ENCODE peak calls at places on chromosomes 3 and 15, in ten cellular contexts. One of them, this sample, is unnamed.

GRCh38 chr3:10552631-10552943 is 47.2 kb upstream of the ATP2B2 start:
- DNase-seq in transverse colon: no peak
- DNase-seq in breast epithelium: peak; percentile 31
- DNase-seq in tibial artery: no peak
- DNase-seq in left ventricle myocardium inferior: no peak
- DNase-seq in kidney: no peak
- DNase-seq in endodermal cell: peak; percentile 25
- DNase-seq in IMR-90: no peak
- DNase-seq in ovary: no peak
- DNase-seq in heart left ventricle: no peak
- DNase-seq in this sample: no peak

GRCh38 chr3:43726511-43726910 is 35.8 kb downstream of the ABHD5 start:
- DNase-seq in ovary: no peak
- DNase-seq in kidney: no peak
- DNase-seq in breast epithelium: no peak
- DNase-seq in tibial artery: no peak
- DNase-seq in heart left ventricle: no peak
- DNase-seq in IMR-90: peak; percentile 68
- DNase-seq in endodermal cell: no peak
- DNase-seq in transverse colon: no peak
- DNase-seq in left ventricle myocardium inferior: no peak
- DNase-seq in this sample: no peak

GRCh38 chr15:87155771-87156170 is 1076.1 kb downstream of the AGBL1 start:
- DNase-seq in left ventricle myocardium inferior: no peak
- DNase-seq in ovary: no peak
- DNase-seq in IMR-90: no peak
- DNase-seq in endodermal cell: no peak
- DNase-seq in tibial artery: no peak
- DNase-seq in transverse colon: no peak
- DNase-seq in breast epithelium: no peak
- DNase-seq in kidney: no peak
- DNase-seq in heart left ventricle: no peak
- DNase-seq in this sample: no peak

GRCh38 chr15:68439506-68439905 is 7.5 kb upstream of the ITGA11 start:
- DNase-seq in breast epithelium: no peak
- DNase-seq in left ventricle myocardium inferior: no peak
- DNase-seq in kidney: peak; percentile 25
- DNase-seq in heart left ventricle: no peak
- DNase-seq in transverse colon: no peak
- DNase-seq in tibial artery: peak; percentile 19
- DNase-seq in ovary: no peak
- DNase-seq in IMR-90: no peak
- DNase-seq in endodermal cell: peak; percentile 21
- DNase-seq in this sample: peak; percentile 44

GRCh38 chr3:129326138-129326537 is 47.5 kb downstream of the HMCES start:
- DNase-seq in tibial artery: no peak
- DNase-seq in breast epithelium: no peak
- DNase-seq in ovary: no peak
- DNase-seq in endodermal cell: peak; percentile 38
- DNase-seq in heart left ventricle: no peak
- DNase-seq in left ventricle myocardium inferior: no peak
- DNase-seq in transverse colon: no peak
- DNase-seq in IMR-90: no peak
- DNase-seq in kidney: peak; percentile 44
- DNase-seq in this sample: no peak

GRCh38 chr3:58419782-58420512 is 13.7 kb downstream of the PDHB start:
- DNase-seq in transverse colon: peak; percentile 70
- DNase-seq in IMR-90: peak; percentile 72
- DNase-seq in heart left ventricle: peak; percentile 68
- DNase-seq in kidney: no peak
- DNase-seq in endodermal cell: no peak
- DNase-seq in left ventricle myocardium inferior: peak; percentile 54
- DNase-seq in tibial artery: peak; percentile 80
- DNase-seq in breast epithelium: no peak
- DNase-seq in ovary: no peak
- DNase-seq in this sample: no peak

GRCh38 chr3:177831361-177831760 is 634.1 kb upstream of the TBL1XR1 start:
- DNase-seq in tibial artery: no peak
- DNase-seq in kidney: no peak
- DNase-seq in ovary: no peak
- DNase-seq in heart left ventricle: no peak
- DNase-seq in endodermal cell: no peak
- DNase-seq in transverse colon: no peak
- DNase-seq in breast epithelium: no peak
- DNase-seq in left ventricle myocardium inferior: no peak
- DNase-seq in IMR-90: no peak
- DNase-seq in this sample: no peak

GRCh38 chr3:127003175-127003555 is 20.2 kb downstream of the PLXNA1 start:
- DNase-seq in transverse colon: no peak
- DNase-seq in tibial artery: no peak
- DNase-seq in left ventricle myocardium inferior: no peak
- DNase-seq in kidney: no peak
- DNase-seq in IMR-90: no peak
- DNase-seq in endodermal cell: no peak
- DNase-seq in heart left ventricle: no peak
- DNase-seq in ovary: no peak
- DNase-seq in breast epithelium: no peak
- DNase-seq in this sample: no peak

GRCh38 chr15:96234109-96234892 is 96.2 kb upstream of the NR2F2 start:
- DNase-seq in endodermal cell: no peak
- DNase-seq in heart left ventricle: no peak
- DNase-seq in transverse colon: no peak
- DNase-seq in tibial artery: no peak
- DNase-seq in IMR-90: peak; percentile 51
- DNase-seq in left ventricle myocardium inferior: no peak
- DNase-seq in ovary: no peak
- DNase-seq in breast epithelium: no peak
- DNase-seq in kidney: no peak
- DNase-seq in this sample: no peak

GRCh38 chr15:63277044-63277892 is at the start of gene APH1B:
- DNase-seq in endodermal cell: peak; percentile 92
- DNase-seq in kidney: peak; percentile 96
- DNase-seq in ovary: peak; percentile 90
- DNase-seq in tibial artery: peak; percentile 91
- DNase-seq in transverse colon: peak; percentile 90
- DNase-seq in IMR-90: peak; percentile 48
- DNase-seq in left ventricle myocardium inferior: peak; percentile 89
- DNase-seq in breast epithelium: peak; percentile 79
- DNase-seq in heart left ventricle: peak; percentile 88
- DNase-seq in this sample: peak; percentile 82

GRCh38 chr3:195582947-195583346 is 793 bp downstream of the APOD start:
- DNase-seq in breast epithelium: no peak
- DNase-seq in left ventricle myocardium inferior: no peak
- DNase-seq in kidney: no peak
- DNase-seq in heart left ventricle: no peak
- DNase-seq in IMR-90: no peak
- DNase-seq in tibial artery: no peak
- DNase-seq in endodermal cell: peak; percentile 77
- DNase-seq in ovary: no peak
- DNase-seq in transverse colon: no peak
- DNase-seq in this sample: no peak

GRCh38 chr3:129651316-129652202 is 45.1 kb upstream of the PLXND1 start:
- DNase-seq in endodermal cell: peak; percentile 78
- DNase-seq in ovary: peak; percentile 51
- DNase-seq in breast epithelium: no peak
- DNase-seq in left ventricle myocardium inferior: no peak
- DNase-seq in transverse colon: no peak
- DNase-seq in tibial artery: no peak
- DNase-seq in heart left ventricle: peak; percentile 32
- DNase-seq in IMR-90: peak; percentile 78
- DNase-seq in kidney: no peak
- DNase-seq in this sample: peak; percentile 86

GRCh38 chr3:13277860-13278531 is 142.1 kb downstream of the NUP210 start:
- DNase-seq in transverse colon: no peak
- DNase-seq in left ventricle myocardium inferior: no peak
- DNase-seq in kidney: no peak
- DNase-seq in heart left ventricle: no peak
- DNase-seq in endodermal cell: no peak
- DNase-seq in breast epithelium: no peak
- DNase-seq in ovary: no peak
- DNase-seq in IMR-90: peak; percentile 4
- DNase-seq in tibial artery: peak; percentile 63
- DNase-seq in this sample: peak; percentile 30

GRCh38 chr3:197356275-197356674 is 57.9 kb upstream of the DLG1 start:
- DNase-seq in transverse colon: peak; percentile 25
- DNase-seq in breast epithelium: no peak
- DNase-seq in tibial artery: no peak
- DNase-seq in heart left ventricle: peak; percentile 81
- DNase-seq in endodermal cell: no peak
- DNase-seq in IMR-90: no peak
- DNase-seq in kidney: no peak
- DNase-seq in left ventricle myocardium inferior: peak; percentile 66
- DNase-seq in ovary: no peak
- DNase-seq in this sample: no peak

GRCh38 chr15:76340198-76340801 is 3.7 kb downstream of the ISL2 start:
- DNase-seq in tibial artery: peak; percentile 68
- DNase-seq in kidney: peak; percentile 72
- DNase-seq in transverse colon: peak; percentile 28
- DNase-seq in heart left ventricle: no peak
- DNase-seq in breast epithelium: no peak
- DNase-seq in ovary: no peak
- DNase-seq in IMR-90: no peak
- DNase-seq in endodermal cell: peak; percentile 76
- DNase-seq in left ventricle myocardium inferior: no peak
- DNase-seq in this sample: no peak

GRCh38 chr3:16801698-16802097 is 83.1 kb upstream of the PLCL2 start:
- DNase-seq in left ventricle myocardium inferior: no peak
- DNase-seq in kidney: no peak
- DNase-seq in ovary: no peak
- DNase-seq in heart left ventricle: no peak
- DNase-seq in endodermal cell: no peak
- DNase-seq in transverse colon: no peak
- DNase-seq in breast epithelium: no peak
- DNase-seq in IMR-90: peak; percentile 1
- DNase-seq in tibial artery: no peak
- DNase-seq in this sample: no peak

GRCh38 chr15:92667291-92667904 is 11.8 kb upstream of the FAM174B start:
- DNase-seq in left ventricle myocardium inferior: no peak
- DNase-seq in heart left ventricle: no peak
- DNase-seq in kidney: no peak
- DNase-seq in tibial artery: no peak
- DNase-seq in transverse colon: no peak
- DNase-seq in IMR-90: no peak
- DNase-seq in endodermal cell: peak; percentile 72
- DNase-seq in ovary: peak; percentile 44
- DNase-seq in breast epithelium: no peak
- DNase-seq in this sample: no peak

GRCh38 chr3:88113311-88114162 is 36.2 kb upstream of the C3orf38 start:
- DNase-seq in heart left ventricle: no peak
- DNase-seq in breast epithelium: no peak
- DNase-seq in kidney: no peak
- DNase-seq in IMR-90: peak; percentile 70
- DNase-seq in transverse colon: peak; percentile 53
- DNase-seq in left ventricle myocardium inferior: no peak
- DNase-seq in ovary: peak; percentile 20
- DNase-seq in endodermal cell: peak; percentile 84
- DNase-seq in tibial artery: no peak
- DNase-seq in this sample: no peak

GRCh38 chr15:81155375-81156218 is 21.5 kb downstream of the CFAP161 start:
- DNase-seq in kidney: no peak
- DNase-seq in tibial artery: no peak
- DNase-seq in endodermal cell: peak; percentile 61
- DNase-seq in IMR-90: peak; percentile 77
- DNase-seq in left ventricle myocardium inferior: no peak
- DNase-seq in transverse colon: peak; percentile 13
- DNase-seq in breast epithelium: no peak
- DNase-seq in ovary: peak; percentile 27
- DNase-seq in heart left ventricle: no peak
- DNase-seq in this sample: no peak

GRCh38 chr3:468172-468571 is 271.6 kb downstream of the CHL1 start:
- DNase-seq in heart left ventricle: no peak
- DNase-seq in left ventricle myocardium inferior: no peak
- DNase-seq in ovary: no peak
- DNase-seq in tibial artery: no peak
- DNase-seq in IMR-90: no peak
- DNase-seq in transverse colon: no peak
- DNase-seq in kidney: no peak
- DNase-seq in endodermal cell: no peak
- DNase-seq in breast epithelium: no peak
- DNase-seq in this sample: no peak
- TF ChIP-seq CTCF in heart left ventricle: peak; percentile 35
- TF ChIP-seq CTCF in left ventricle myocardium inferior: peak; percentile 32
- TF ChIP-seq CTCF in ovary: no peak
- TF ChIP-seq CTCF in tibial artery: peak; percentile 50
- TF ChIP-seq CTCF in IMR-90: peak; percentile 13
- TF ChIP-seq CTCF in transverse colon: no peak
- TF ChIP-seq CTCF in kidney: peak; percentile 49
- TF ChIP-seq CTCF in endodermal cell: peak; percentile 88
- TF ChIP-seq CTCF in breast epithelium: no peak
- TF ChIP-seq CTCF in this sample: peak; percentile 33

DNA sequence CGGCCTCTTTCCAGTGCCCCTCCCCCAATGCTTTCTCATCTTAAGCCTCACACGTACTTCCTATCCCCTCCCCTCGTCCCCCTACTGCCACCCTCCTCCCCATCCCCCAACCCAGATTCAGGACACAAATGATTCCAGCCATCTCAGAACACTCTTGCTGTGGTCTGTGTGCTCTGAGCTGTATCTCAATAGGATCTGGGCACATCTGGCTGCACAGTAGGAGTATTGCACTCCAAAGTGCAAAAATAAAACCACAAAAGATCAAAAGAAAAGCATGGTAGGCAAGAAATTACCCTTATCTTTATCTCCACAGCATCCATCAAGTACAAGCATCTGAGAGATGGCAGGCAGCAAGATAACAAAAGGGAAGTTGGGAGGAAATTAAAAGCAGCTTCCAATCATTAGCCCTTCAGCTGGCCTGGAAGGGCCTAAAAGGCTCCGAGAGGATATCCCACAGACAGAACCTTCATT is 352.6 kb upstream of the SEMA6D start:
- DNase-seq in heart left ventricle: no peak
- DNase-seq in transverse colon: no peak
- DNase-seq in left ventricle myocardium inferior: no peak
- DNase-seq in IMR-90: no peak
- DNase-seq in tibial artery: no peak
- DNase-seq in kidney: no peak
- DNase-seq in endodermal cell: no peak
- DNase-seq in breast epithelium: no peak
- DNase-seq in ovary: no peak
- DNase-seq in this sample: no peak
- H3K9me3 ChIP-seq in heart left ventricle: no peaks in the 10 kb centered on the region
- H3K9me3 ChIP-seq in transverse colon: no peaks in the 10 kb centered on the region
- H3K9me3 ChIP-seq in left ventricle myocardium inferior: no peaks in the 10 kb centered on the region
- H3K9me3 ChIP-seq in IMR-90: no peaks in the 10 kb centered on the region
- H3K9me3 ChIP-seq in tibial artery: no peaks in the 10 kb centered on the region
- H3K9me3 ChIP-seq in kidney: no peaks in the 10 kb centered on the region
- H3K9me3 ChIP-seq in endodermal cell: no peaks in the 10 kb centered on the region
- H3K9me3 ChIP-seq in breast epithelium: no peaks in the 10 kb centered on the region
- H3K9me3 ChIP-seq in ovary: no peaks in the 10 kb centered on the region
- H3K9me3 ChIP-seq in this sample: no peaks in the 10 kb centered on the region

GRCh38 chr3:186241910-186242821 is 119.9 kb downstream of the DGKG start:
- DNase-seq in transverse colon: peak; percentile 70
- DNase-seq in kidney: peak; percentile 85
- DNase-seq in ovary: no peak
- DNase-seq in heart left ventricle: peak; percentile 86
- DNase-seq in endodermal cell: peak; percentile 94
- DNase-seq in left ventricle myocardium inferior: peak; percentile 74
- DNase-seq in tibial artery: peak; percentile 77
- DNase-seq in IMR-90: peak; percentile 82
- DNase-seq in breast epithelium: no peak
- DNase-seq in this sample: no peak
- TF ChIP-seq CTCF in transverse colon: peak; percentile 24
- TF ChIP-seq CTCF in kidney: peak; percentile 17
- TF ChIP-seq CTCF in ovary: no peak
- TF ChIP-seq CTCF in heart left ventricle: peak; percentile 53
- TF ChIP-seq CTCF in endodermal cell: peak; percentile 82
- TF ChIP-seq CTCF in left ventricle myocardium inferior: peak; percentile 63
- TF ChIP-seq CTCF in tibial artery: peak; percentile 19
- TF ChIP-seq CTCF in IMR-90: peak; percentile 61
- TF ChIP-seq CTCF in breast epithelium: no peak
- TF ChIP-seq CTCF in this sample: peak; percentile 47

GRCh38 chr3:158267015-158267414 is 157.1 kb downstream of the RSRC1 start:
- DNase-seq in breast epithelium: no peak
- DNase-seq in endodermal cell: no peak
- DNase-seq in left ventricle myocardium inferior: no peak
- DNase-seq in heart left ventricle: no peak
- DNase-seq in ovary: no peak
- DNase-seq in transverse colon: no peak
- DNase-seq in tibial artery: no peak
- DNase-seq in IMR-90: no peak
- DNase-seq in kidney: no peak
- DNase-seq in this sample: no peak
- H3K9me3 ChIP-seq in breast epithelium: peaks cover 9% of the 10 kb centered on the region
- H3K9me3 ChIP-seq in endodermal cell: peaks cover 28% of the 10 kb centered on the region
- H3K9me3 ChIP-seq in left ventricle myocardium inferior: peaks cover 41% of the 10 kb centered on the region
- H3K9me3 ChIP-seq in heart left ventricle: peaks cover 17% of the 10 kb centered on the region
- H3K9me3 ChIP-seq in ovary: no peaks in the 10 kb centered on the region
- H3K9me3 ChIP-seq in transverse colon: peaks cover 30% of the 10 kb centered on the region
- H3K9me3 ChIP-seq in tibial artery: no peaks in the 10 kb centered on the region
- H3K9me3 ChIP-seq in IMR-90: peaks cover 7% of the 10 kb centered on the region
- H3K9me3 ChIP-seq in kidney: peaks cover 4% of the 10 kb centered on the region
- H3K9me3 ChIP-seq in this sample: peaks cover 10% of the 10 kb centered on the region